ENCODE peak calls at places on chromosome 4, in six cellular contexts. One of them, this sample, is unnamed.

GRCh38 chr4:140296335-140296753 is 77.1 kb upstream of the SCOC start:
- DNase-seq in Right ventricle myocardium superior: peak
- DNase-seq in iPS-NIHi11: peak
- DNase-seq in hypothalamus: no peak
- DNase-seq in NCI-H1105 treated with DMSO at 0.1 percent for 48 hours: peak
- DNase-seq in stimulated activated CD4-positive, alpha-beta T cell treated with anti-CD3 and anti-CD28 coated beads, Interleukin-15, amount 100 ng/mL, for 1 hour: no peak
- DNase-seq in this sample: no peak

GRCh38 chr4:73193155-73193554 is 65.4 kb downstream of the ANKRD17 start:
- DNase-seq in hypothalamus: no peak
- DNase-seq in iPS-NIHi11: no peak
- DNase-seq in Right ventricle myocardium superior: no peak
- DNase-seq in stimulated activated CD4-positive, alpha-beta T cell treated with anti-CD3 and anti-CD28 coated beads, Interleukin-15, amount 100 ng/mL, for 1 hour: no peak
- DNase-seq in NCI-H1105 treated with DMSO at 0.1 percent for 48 hours: no peak
- DNase-seq in this sample: peak

GRCh38 chr4:109912706-109913621 is at the start of gene EGF:
- DNase-seq in hypothalamus: no peak
- DNase-seq in iPS-NIHi11: peak
- DNase-seq in stimulated activated CD4-positive, alpha-beta T cell treated with anti-CD3 and anti-CD28 coated beads, Interleukin-15, amount 100 ng/mL, for 1 hour: no peak
- DNase-seq in NCI-H1105 treated with DMSO at 0.1 percent for 48 hours: no peak
- DNase-seq in Right ventricle myocardium superior: no peak
- DNase-seq in this sample: no peak

GRCh38 chr4:1723131-1723801 is 1.9 kb downstream of the TACC3 start:
- DNase-seq in iPS-NIHi11: no peak
- DNase-seq in Right ventricle myocardium superior: no peak
- DNase-seq in NCI-H1105 treated with DMSO at 0.1 percent for 48 hours: no peak
- DNase-seq in stimulated activated CD4-positive, alpha-beta T cell treated with anti-CD3 and anti-CD28 coated beads, Interleukin-15, amount 100 ng/mL, for 1 hour: no peak
- DNase-seq in hypothalamus: no peak
- DNase-seq in this sample: peak

GRCh38 chr4:8769645-8770517 is 101.8 kb downstream of the HMX1 start:
- DNase-seq in iPS-NIHi11: no peak
- DNase-seq in Right ventricle myocardium superior: peak
- DNase-seq in stimulated activated CD4-positive, alpha-beta T cell treated with anti-CD3 and anti-CD28 coated beads, Interleukin-15, amount 100 ng/mL, for 1 hour: no peak
- DNase-seq in hypothalamus: no peak
- DNase-seq in NCI-H1105 treated with DMSO at 0.1 percent for 48 hours: no peak
- DNase-seq in this sample: no peak

GRCh38 chr4:212438-213174 is 88.3 kb downstream of the ZNF718 start:
- DNase-seq in hypothalamus: peak
- DNase-seq in stimulated activated CD4-positive, alpha-beta T cell treated with anti-CD3 and anti-CD28 coated beads, Interleukin-15, amount 100 ng/mL, for 1 hour: no peak
- DNase-seq in NCI-H1105 treated with DMSO at 0.1 percent for 48 hours: no peak
- DNase-seq in iPS-NIHi11: peak
- DNase-seq in Right ventricle myocardium superior: peak
- DNase-seq in this sample: no peak

GRCh38 chr4:158255727-158256324 is 45.5 kb downstream of the TMEM144 start:
- DNase-seq in Right ventricle myocardium superior: no peak
- DNase-seq in stimulated activated CD4-positive, alpha-beta T cell treated with anti-CD3 and anti-CD28 coated beads, Interleukin-15, amount 100 ng/mL, for 1 hour: no peak
- DNase-seq in iPS-NIHi11: peak
- DNase-seq in hypothalamus: no peak
- DNase-seq in NCI-H1105 treated with DMSO at 0.1 percent for 48 hours: peak
- DNase-seq in this sample: no peak

GRCh38 chr4:146095091-146095690 is 80.3 kb upstream of the LSM6 start:
- DNase-seq in iPS-NIHi11: peak
- DNase-seq in stimulated activated CD4-positive, alpha-beta T cell treated with anti-CD3 and anti-CD28 coated beads, Interleukin-15, amount 100 ng/mL, for 1 hour: no peak
- DNase-seq in Right ventricle myocardium superior: no peak
- DNase-seq in NCI-H1105 treated with DMSO at 0.1 percent for 48 hours: peak
- DNase-seq in hypothalamus: no peak
- DNase-seq in this sample: no peak

GRCh38 chr4:7554885-7555284 is 120.2 kb upstream of the PSAPL1 start:
- DNase-seq in stimulated activated CD4-positive, alpha-beta T cell treated with anti-CD3 and anti-CD28 coated beads, Interleukin-15, amount 100 ng/mL, for 1 hour: no peak
- DNase-seq in iPS-NIHi11: no peak
- DNase-seq in NCI-H1105 treated with DMSO at 0.1 percent for 48 hours: no peak
- DNase-seq in Right ventricle myocardium superior: no peak
- DNase-seq in hypothalamus: no peak
- DNase-seq in this sample: no peak

GRCh38 chr4:106140601-106141000 is 175.4 kb downstream of the TBCK start:
- DNase-seq in stimulated activated CD4-positive, alpha-beta T cell treated with anti-CD3 and anti-CD28 coated beads, Interleukin-15, amount 100 ng/mL, for 1 hour: no peak
- DNase-seq in iPS-NIHi11: no peak
- DNase-seq in Right ventricle myocardium superior: no peak
- DNase-seq in NCI-H1105 treated with DMSO at 0.1 percent for 48 hours: no peak
- DNase-seq in hypothalamus: no peak
- DNase-seq in this sample: peak

This sample was measured in GM06990.